ENCODE peak calls at places on chromosome 17, in four cellular contexts. R, O, J and F are unnamed samples. For H3K4me1, the result is how much of the 10 kb centered on the place peaks cover.

GRCh38 chr17:59627269-59627668 is 7.6 kb downstream of the CLTC start:
- DNase-seq in O (no peak), J (no peak), R (no peak), F (no peak)

GRCh38 chr17:38322156-38322779 is 21.5 kb downstream of the GPR179 start:
- DNase-seq in O (no peak), J (no peak), R (peak), F (no peak)

GRCh38 chr17:81644976-81645952 is 8.3 kb downstream of the TSPAN10 start:
- DNase-seq in J (no peak), O (no peak), R (no peak), F (no peak)

GRCh38 chr17:59353936-59354755 is 22.7 kb downstream of the YPEL2 start:
- DNase-seq in O (no peak), J (no peak), R (no peak), F (no peak)

GRCh38 chr17:30363715-30364202 is 15.0 kb upstream of the CPD start:
- DNase-seq in R (no peak), J (no peak), O (no peak), F (no peak)

GRCh38 chr17:10729334-10730193 is at the start of gene TMEM220:
- DNase-seq in O (peak), J (no peak), R (peak), F (peak)

GRCh38 chr17:11980813-11981212 is 16.5 kb downstream of the ZNF18 start:
- DNase-seq in J (no peak), R (no peak), O (no peak), F (no peak)

GRCh38 chr17:77742579-77742978 is 215.9 kb upstream of the TNRC6C start:
- DNase-seq in R (no peak), J (no peak), O (no peak), F (no peak)

GRCh38 chr17:1067282-1067956 is 70.5 kb downstream of the TIMM22 start:
- DNase-seq in R (peak), O (no peak), J (no peak), F (no peak)

GRCh38 chr17:34117332-34117731 is 137.8 kb upstream of the CCL2 start:
- DNase-seq in R (no peak), O (no peak), J (no peak), F (no peak)

GRCh38 chr17:564526-564925 is 150.1 kb downstream of the VPS53 start:
- DNase-seq in O (no peak), R (no peak), J (no peak), F (no peak)

GRCh38 chr17:64115871-64116534 is 13.9 kb downstream of the ERN1 start:
- DNase-seq in J (no peak), O (no peak), R (peak), F (no peak)

GRCh38 chr17:81601525-81602120 is 35.3 kb downstream of the NPLOC4 start:
- DNase-seq in R (peak), O (peak), J (no peak), F (no peak)

GRCh38 chr17:40301315-40301714 is 7.7 kb upstream of the RARA start:
- DNase-seq in O (no peak), J (no peak), R (no peak), F (peak)

GRCh38 chr17:56257075-56257474 is 103.8 kb downstream of the ANKFN1 start:
- DNase-seq in O (no peak), R (no peak), J (no peak), F (no peak)

DNA sequence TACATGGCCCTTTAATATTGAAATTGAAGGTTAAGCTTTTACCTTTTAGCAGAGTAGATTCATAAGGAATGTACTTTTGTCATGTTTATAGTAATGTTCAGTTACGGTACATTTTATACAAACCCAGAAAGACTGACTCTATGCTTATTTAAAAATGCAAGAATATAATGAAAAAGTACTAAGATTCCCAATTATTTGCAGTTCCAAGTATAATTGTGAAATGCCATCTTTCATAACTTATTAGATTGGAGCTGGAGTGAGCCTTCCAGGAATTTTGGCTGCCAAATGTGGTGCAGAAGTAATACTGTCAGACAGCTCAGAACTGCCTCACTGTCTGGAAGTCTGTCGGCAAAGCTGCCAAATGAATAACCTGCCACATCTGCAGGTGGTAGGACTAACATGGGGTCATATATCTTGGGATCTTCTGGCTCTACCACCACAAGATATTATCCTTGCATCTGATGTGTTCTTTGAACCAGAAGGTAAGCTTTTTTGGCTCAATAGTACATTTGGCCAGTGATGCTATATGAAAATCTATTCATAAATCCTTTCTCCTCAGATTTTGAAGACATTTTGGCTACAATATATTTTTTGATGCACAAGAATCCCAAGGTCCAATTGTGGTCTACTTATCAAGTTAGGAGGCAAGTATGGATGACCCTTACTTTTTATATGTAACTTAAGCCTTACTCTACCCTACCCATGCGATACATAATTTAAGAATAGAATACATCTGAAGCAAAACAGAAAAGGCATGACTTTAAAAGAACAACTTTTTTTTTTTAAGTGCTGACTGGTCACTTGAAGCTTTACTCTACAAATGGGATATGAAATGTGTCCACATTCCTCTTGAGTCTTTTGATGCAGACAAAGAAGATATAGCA is 4.2 kb downstream of the SRSF2 start:
- DNase-seq in O (no peak), R (no peak), J (no peak), F (no peak)
- TF ChIP-seq POLR2A in O (peak), R (no peak), J (no peak), F (no peak)

GRCh38 chr17:79625706-79626105 is 14.9 kb upstream of the RBFOX3 start:
- DNase-seq in O (no peak), R (no peak), J (no peak), F (no peak)
- H3K4me1 ChIP-seq in O (under half), R (under half), J (under half), F (under half)

GRCh38 chr17:3448059-3448630 is 14.5 kb upstream of the OR1E2 start:
- DNase-seq in R (no peak), O (no peak), J (no peak), F (no peak)
- H3K27ac ChIP-seq in R (no peak), O (no peak), J (no peak), F (no peak)

GRCh38 chr17:75829747-75830146 is 14.5 kb downstream of the UNC13D start:
- DNase-seq in O (no peak), J (no peak), R (no peak), F (no peak)

GRCh38 chr17:75832164-75832651 is 12.0 kb downstream of the UNC13D start:
- DNase-seq in J (no peak), O (no peak), R (no peak), F (no peak)

GRCh38 chr17:75831032-75831567 is 13.1 kb downstream of the UNC13D start:
- DNase-seq in O (no peak), R (no peak), J (no peak), F (no peak)

GRCh38 chr17:75828741-75829140 is 15.5 kb downstream of the UNC13D start:
- DNase-seq in O (no peak), R (no peak), J (no peak), F (no peak)

GRCh38 chr17:75830168-75831031 is 13.8 kb downstream of the UNC13D start:
- DNase-seq in R (peak), O (no peak), J (no peak), F (no peak)
- TF ChIP-seq POLR2A in R (no peak), O (no peak), J (no peak), F (no peak)

GRCh38 chr17:20733923-20734322 is 154.4 kb downstream of the CDRT15L2 start:
- DNase-seq in J (no peak), O (no peak), R (no peak), F (no peak)

DNA sequence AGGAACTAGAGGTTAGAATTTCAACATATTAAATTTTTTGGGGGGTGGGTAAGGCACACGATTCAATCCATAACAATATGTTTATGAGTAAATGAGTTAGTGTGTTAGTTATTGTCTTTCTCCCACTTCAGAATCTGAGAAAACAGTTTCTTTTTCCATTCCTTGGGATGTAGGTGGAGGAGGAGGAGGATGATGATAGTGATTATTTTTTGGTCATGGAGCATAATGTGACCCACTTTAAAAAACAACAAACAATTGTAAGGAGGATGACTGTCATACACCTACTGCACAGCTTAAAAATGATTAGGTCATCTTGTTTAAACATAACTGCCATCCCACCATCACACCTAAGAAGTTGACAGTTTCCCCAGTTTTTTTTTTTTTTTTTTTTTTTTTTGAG is 148.7 kb downstream of the CDRT15L2 start:
- DNase-seq in O (no peak), J (no peak), R (no peak), F (no peak)
- H3K4me1 ChIP-seq in O (under half), J (under half), R (under half), F (under half)

GRCh38 chr17:20063665-20064648 is 54.8 kb downstream of the SPECC1 start:
- DNase-seq in O (no peak), J (no peak), R (peak), F (peak)

DNA sequence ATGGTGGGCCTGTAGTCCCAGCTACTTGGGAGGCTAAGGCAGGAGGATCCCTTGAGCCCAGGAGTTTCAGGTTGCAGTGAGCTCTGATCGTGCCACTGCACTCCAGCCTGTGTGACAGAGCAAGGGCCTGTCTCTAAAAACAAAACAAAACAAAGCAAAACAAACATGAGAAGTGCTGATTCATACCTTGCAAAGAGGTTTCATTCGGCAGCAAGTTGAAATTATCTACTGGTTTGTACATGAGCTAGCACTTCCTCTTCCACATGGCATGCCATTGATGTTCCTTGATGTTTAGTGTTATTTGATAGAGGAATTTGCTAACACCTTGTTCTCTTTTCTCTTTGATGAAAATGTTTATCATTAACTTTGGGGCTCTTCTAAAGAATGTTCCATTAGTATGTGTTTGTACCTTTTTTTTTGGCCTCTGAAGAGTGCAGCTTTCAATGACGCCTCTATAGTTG is 50.6 kb downstream of the SPECC1 start:
- DNase-seq in O (no peak), J (no peak), R (peak), F (no peak)
- H3K27ac ChIP-seq in O (no peak), J (no peak), R (peak), F (no peak)

DNA sequence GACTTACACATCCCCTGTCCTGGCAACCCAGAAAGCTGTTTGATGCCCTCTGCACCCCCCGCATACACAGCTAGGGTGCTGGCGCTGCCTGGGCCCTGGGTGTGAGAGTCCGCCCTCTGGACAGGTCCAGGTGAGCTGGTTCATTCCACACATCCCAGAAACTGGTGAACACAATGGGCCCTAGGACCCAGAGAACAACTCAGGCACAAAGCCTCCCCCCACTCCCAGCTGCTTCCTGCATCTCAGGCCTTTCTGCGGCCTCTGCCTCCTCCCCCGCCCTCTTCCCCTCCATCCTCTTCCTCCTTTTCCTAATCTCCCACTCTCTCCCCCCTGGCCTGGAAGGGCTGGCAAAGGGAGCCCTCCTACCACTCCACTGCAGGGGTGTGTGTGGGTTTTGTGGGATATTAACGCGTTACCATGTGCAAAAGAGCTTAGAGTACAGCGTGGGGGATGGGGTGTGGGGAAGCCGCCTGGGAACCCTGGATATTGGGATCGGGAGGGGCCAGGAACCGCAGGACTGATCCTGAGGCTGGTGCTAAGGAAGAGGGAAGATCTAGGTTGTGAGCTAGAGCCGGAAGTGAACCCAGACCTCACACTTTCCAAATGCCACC is 1.6 kb upstream of the PPP1R9B start:
- DNase-seq in O (peak), J (peak), R (peak), F (no peak)
- TF ChIP-seq POLR2A in O (peak), J (no peak), R (peak), F (no peak)

DNA sequence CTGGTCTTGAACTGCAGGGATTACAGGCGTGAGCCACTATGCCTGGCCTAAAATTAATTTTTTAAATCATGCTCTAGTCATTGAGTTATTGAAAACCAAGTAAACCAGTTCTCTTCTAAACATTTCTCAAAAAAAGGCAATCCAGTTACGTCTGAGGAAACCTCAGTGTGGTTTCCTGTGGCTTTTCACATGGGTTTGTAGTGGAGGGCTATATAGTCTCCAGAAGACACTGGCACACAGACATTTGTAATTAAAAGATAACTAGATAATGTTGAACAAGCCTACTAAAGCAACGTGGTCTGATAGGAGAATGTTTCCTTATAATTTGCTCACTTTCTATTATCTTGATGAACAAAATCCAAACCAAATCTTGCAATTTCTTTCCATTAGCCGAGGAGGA is 5.2 kb upstream of the TOB1 start:
- DNase-seq in J (no peak), O (no peak), R (no peak), F (no peak)
- H3K4me1 ChIP-seq in J (under half), O (under half), R (under half), F (under half)

DNA sequence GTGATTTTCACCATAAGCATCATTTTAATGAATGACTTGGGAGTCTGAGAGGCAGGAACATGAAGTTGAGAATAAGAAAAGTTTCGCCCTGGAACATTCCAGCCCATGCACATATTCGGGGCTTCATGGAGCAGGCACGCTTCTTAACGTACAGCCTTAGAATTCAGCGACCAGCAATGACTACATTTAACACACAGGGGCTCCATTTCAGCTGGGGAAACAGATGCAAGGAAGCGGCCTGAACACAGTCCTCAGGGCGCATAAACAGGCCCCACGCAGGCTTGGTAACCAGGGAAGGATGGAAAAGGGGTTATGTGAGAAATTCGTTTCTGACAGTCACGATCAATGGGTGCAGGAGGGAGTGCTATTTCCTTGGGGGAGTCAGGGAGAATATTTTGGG is 357.4 kb downstream of the SLC39A11 start:
- DNase-seq in O (no peak), R (no peak), J (no peak), F (no peak)
- H3K27ac ChIP-seq in O (no peak), R (no peak), J (no peak), F (no peak)